ENCODE peak calls at places on chromosomes 13 and 19, in seven cellular contexts. One of them, this sample, is unnamed.

GRCh38 chr13:57629391-57629804 is 2.1 kb upstream of the PCDH17 start:
- DNase-seq in hepatocyte: peak; percentile 34
- DNase-seq in T follicular helper cell: no peak
- DNase-seq in brain microvascular endothelial cell: no peak
- DNase-seq in Caki2: no peak
- DNase-seq in stimulated activated CD4-positive, alpha-beta T cell treated with anti-CD3 and anti-CD28 coated beads, Interleukin-1b, Interleukin-23, amount 100 ng/mL, for 48 hours: no peak
- DNase-seq in neural progenitor cell: no peak
- DNase-seq in this sample: no peak

GRCh38 chr13:69565334-69565733 is 542.3 kb upstream of the ATXN8OS start:
- DNase-seq in hepatocyte: peak; percentile 32
- DNase-seq in T follicular helper cell: no peak
- DNase-seq in brain microvascular endothelial cell: peak; percentile 14
- DNase-seq in Caki2: peak; percentile 91
- DNase-seq in stimulated activated CD4-positive, alpha-beta T cell treated with anti-CD3 and anti-CD28 coated beads, Interleukin-1b, Interleukin-23, amount 100 ng/mL, for 48 hours: no peak
- DNase-seq in neural progenitor cell: peak; percentile 56
- DNase-seq in this sample: no peak

GRCh38 chr19:51571599-51571998 is 516 bp downstream of the ZNF175 start:
- DNase-seq in hepatocyte: no peak
- DNase-seq in T follicular helper cell: no peak
- DNase-seq in brain microvascular endothelial cell: no peak
- DNase-seq in Caki2: no peak
- DNase-seq in stimulated activated CD4-positive, alpha-beta T cell treated with anti-CD3 and anti-CD28 coated beads, Interleukin-1b, Interleukin-23, amount 100 ng/mL, for 48 hours: no peak
- DNase-seq in neural progenitor cell: no peak
- DNase-seq in this sample: no peak

GRCh38 chr19:18898533-18899408 is 2.8 kb upstream of the CERS1 start:
- DNase-seq in hepatocyte: no peak
- DNase-seq in T follicular helper cell: no peak
- DNase-seq in brain microvascular endothelial cell: no peak
- DNase-seq in Caki2: no peak
- DNase-seq in stimulated activated CD4-positive, alpha-beta T cell treated with anti-CD3 and anti-CD28 coated beads, Interleukin-1b, Interleukin-23, amount 100 ng/mL, for 48 hours: no peak
- DNase-seq in neural progenitor cell: peak; percentile 60
- DNase-seq in this sample: no peak

GRCh38 chr13:100650321-100650720 is 24.3 kb downstream of the TMTC4 start:
- DNase-seq in hepatocyte: no peak
- DNase-seq in T follicular helper cell: no peak
- DNase-seq in brain microvascular endothelial cell: no peak
- DNase-seq in Caki2: no peak
- DNase-seq in stimulated activated CD4-positive, alpha-beta T cell treated with anti-CD3 and anti-CD28 coated beads, Interleukin-1b, Interleukin-23, amount 100 ng/mL, for 48 hours: no peak
- DNase-seq in neural progenitor cell: no peak
- DNase-seq in this sample: no peak

GRCh38 chr19:40650749-40651305 is 39.6 kb downstream of the NUMBL start:
- DNase-seq in hepatocyte: no peak
- DNase-seq in T follicular helper cell: no peak
- DNase-seq in brain microvascular endothelial cell: no peak
- DNase-seq in Caki2: no peak
- DNase-seq in stimulated activated CD4-positive, alpha-beta T cell treated with anti-CD3 and anti-CD28 coated beads, Interleukin-1b, Interleukin-23, amount 100 ng/mL, for 48 hours: no peak
- DNase-seq in neural progenitor cell: no peak
- DNase-seq in this sample: no peak

GRCh38 chr13:67769063-67769986 is 539.2 kb upstream of the PCDH9 start:
- DNase-seq in hepatocyte: no peak
- DNase-seq in T follicular helper cell: no peak
- DNase-seq in brain microvascular endothelial cell: no peak
- DNase-seq in Caki2: no peak
- DNase-seq in stimulated activated CD4-positive, alpha-beta T cell treated with anti-CD3 and anti-CD28 coated beads, Interleukin-1b, Interleukin-23, amount 100 ng/mL, for 48 hours: no peak
- DNase-seq in neural progenitor cell: no peak
- DNase-seq in this sample: peak; percentile 63

GRCh38 chr19:7888145-7888825 is at the start of gene LRRC8E:
- DNase-seq in hepatocyte: peak; percentile 89
- DNase-seq in T follicular helper cell: no peak
- DNase-seq in brain microvascular endothelial cell: peak; percentile 64
- DNase-seq in Caki2: peak; percentile 39
- DNase-seq in stimulated activated CD4-positive, alpha-beta T cell treated with anti-CD3 and anti-CD28 coated beads, Interleukin-1b, Interleukin-23, amount 100 ng/mL, for 48 hours: peak; percentile 39
- DNase-seq in neural progenitor cell: peak; percentile 83
- DNase-seq in this sample: peak; percentile 94

GRCh38 chr19:16001481-16002312 is 52.9 kb downstream of the OR10H4 start:
- DNase-seq in hepatocyte: no peak
- DNase-seq in T follicular helper cell: no peak
- DNase-seq in brain microvascular endothelial cell: peak; percentile 54
- DNase-seq in Caki2: no peak
- DNase-seq in stimulated activated CD4-positive, alpha-beta T cell treated with anti-CD3 and anti-CD28 coated beads, Interleukin-1b, Interleukin-23, amount 100 ng/mL, for 48 hours: peak; percentile 46
- DNase-seq in neural progenitor cell: no peak
- DNase-seq in this sample: no peak

GRCh38 chr13:31945202-31945978 is 86.2 kb upstream of the FRY start:
- DNase-seq in hepatocyte: peak; percentile 48
- DNase-seq in T follicular helper cell: no peak
- DNase-seq in brain microvascular endothelial cell: peak; percentile 60
- DNase-seq in Caki2: peak; percentile 88
- DNase-seq in stimulated activated CD4-positive, alpha-beta T cell treated with anti-CD3 and anti-CD28 coated beads, Interleukin-1b, Interleukin-23, amount 100 ng/mL, for 48 hours: no peak
- DNase-seq in neural progenitor cell: peak; percentile 41
- DNase-seq in this sample: peak; percentile 77

GRCh38 chr13:32938907-32939306 is 77.3 kb upstream of the KL start:
- DNase-seq in hepatocyte: no peak
- DNase-seq in T follicular helper cell: no peak
- DNase-seq in brain microvascular endothelial cell: peak; percentile 73
- DNase-seq in Caki2: no peak
- DNase-seq in stimulated activated CD4-positive, alpha-beta T cell treated with anti-CD3 and anti-CD28 coated beads, Interleukin-1b, Interleukin-23, amount 100 ng/mL, for 48 hours: no peak
- DNase-seq in neural progenitor cell: no peak
- DNase-seq in this sample: no peak

GRCh38 chr19:18894254-18895037 is 1.5 kb downstream of the CERS1 start:
- DNase-seq in hepatocyte: peak; percentile 59
- DNase-seq in T follicular helper cell: no peak
- DNase-seq in brain microvascular endothelial cell: no peak
- DNase-seq in Caki2: no peak
- DNase-seq in stimulated activated CD4-positive, alpha-beta T cell treated with anti-CD3 and anti-CD28 coated beads, Interleukin-1b, Interleukin-23, amount 100 ng/mL, for 48 hours: no peak
- DNase-seq in neural progenitor cell: peak; percentile 85
- DNase-seq in this sample: no peak

GRCh38 chr13:89497658-89498057 is 1826.5 kb downstream of the SLITRK5 start:
- DNase-seq in hepatocyte: no peak
- DNase-seq in T follicular helper cell: no peak
- DNase-seq in brain microvascular endothelial cell: no peak
- DNase-seq in Caki2: no peak
- DNase-seq in stimulated activated CD4-positive, alpha-beta T cell treated with anti-CD3 and anti-CD28 coated beads, Interleukin-1b, Interleukin-23, amount 100 ng/mL, for 48 hours: no peak
- DNase-seq in neural progenitor cell: no peak
- DNase-seq in this sample: no peak

This sample was measured in upper lobe of left lung.